ENCODE peak calls at places on chromosomes 1 and 21, in four cellular contexts. K, Z, C and J are unnamed samples.

GRCh38 chr1:51314974-51315373 is 15.4 kb downstream of the TTC39A start:
- DNase-seq in K (no peak), Z (no peak), C (no peak), J (no peak)

GRCh38 chr1:101112051-101112770 is 86.6 kb upstream of the DPH5 start:
- DNase-seq in K (peak), Z (no peak), C (peak), J (peak)

GRCh38 chr1:115089443-115090340 is at the start of gene TSPAN2:
- DNase-seq in K (no peak), Z (peak), C (no peak), J (no peak)

GRCh38 chr1:108190001-108190634 is 10.0 kb downstream of the SLC25A24 start:
- DNase-seq in K (no peak), Z (no peak), C (no peak), J (no peak)

GRCh38 chr1:211830055-211830329 is 571 bp downstream of the LPGAT1 start:
- DNase-seq in K (peak), Z (no peak), C (no peak), J (no peak)

GRCh38 chr1:6423321-6423999 is 1.1 kb upstream of the ESPN start:
- DNase-seq in K (peak), Z (no peak), C (no peak), J (no peak)

GRCh38 chr1:182279724-182280506 is 111.7 kb downstream of the GLUL start:
- DNase-seq in K (no peak), Z (no peak), C (no peak), J (no peak)

GRCh38 chr1:51794868-51795267 is 83.7 kb downstream of the NRDC start:
- DNase-seq in K (no peak), Z (no peak), C (no peak), J (no peak)

GRCh38 chr1:3735683-3736070 is 16.6 kb upstream of the CCDC27 start:
- DNase-seq in K (no peak), Z (no peak), C (no peak), J (no peak)

GRCh38 chr1:119254067-119254720 is 113.7 kb upstream of the WARS2 start:
- DNase-seq in K (no peak), Z (no peak), C (no peak), J (no peak)

GRCh38 chr1:26748351-26748750 is 39.4 kb upstream of the PIGV start:
- DNase-seq in K (no peak), Z (no peak), C (no peak), J (no peak)

GRCh38 chr1:27086026-27086425 is 68.9 kb downstream of the SLC9A1 start:
- DNase-seq in K (no peak), Z (no peak), C (no peak), J (no peak)

GRCh38 chr1:205744403-205744802 is 5.6 kb downstream of the NUCKS1 start:
- DNase-seq in K (no peak), Z (no peak), C (no peak), J (no peak)

GRCh38 chr21:27694667-27695066 is 727.8 kb upstream of the ADAMTS5 start:
- DNase-seq in K (no peak), Z (no peak), C (no peak), J (no peak)

GRCh38 chr1:65148548-65149390 is 766 bp downstream of the AK4 start:
- DNase-seq in K (peak), Z (peak), C (peak), J (no peak)

GRCh38 chr1:155463865-155464264 is 98.7 kb downstream of the ASH1L start:
- DNase-seq in K (peak), Z (peak), C (peak), J (no peak)

GRCh38 chr1:106659490-106660244 is 396.8 kb upstream of the PRMT6 start:
- DNase-seq in K (no peak), Z (no peak), C (no peak), J (no peak)

GRCh38 chr21:29547998-29548397 is 249.3 kb downstream of the BACH1 start:
- DNase-seq in K (no peak), Z (no peak), C (no peak), J (no peak)

GRCh38 chr1:44547837-44548236 is 126.4 kb downstream of the TMEM53 start:
- DNase-seq in K (no peak), Z (no peak), C (no peak), J (no peak)

GRCh38 chr1:185719021-185719420 is 15.2 kb upstream of the HMCN1 start:
- DNase-seq in K (peak), Z (peak), C (no peak), J (no peak)

GRCh38 chr1:15703562-15703961 is 19.4 kb downstream of the PLEKHM2 start:
- DNase-seq in K (peak), Z (peak), C (no peak), J (no peak)

GRCh38 chr1:70142120-70142519 is 63.3 kb downstream of the LRRC40 start:
- DNase-seq in K (peak), Z (peak), C (no peak), J (no peak)

GRCh38 chr1:231929311-231929710 is 302.7 kb downstream of the DISC1 start:
- DNase-seq in K (peak), Z (peak), C (no peak), J (no peak)

GRCh38 chr21:39788383-39788782 is 43.4 kb downstream of the IGSF5 start:
- DNase-seq in K (peak), Z (peak), C (no peak), J (no peak)

GRCh38 chr1:157142765-157143423 is 4.7 kb upstream of the ETV3 start:
- DNase-seq in K (no peak), Z (no peak), C (no peak), J (no peak)

GRCh38 chr1:26287033-26287711 is 7.3 kb downstream of the SH3BGRL3 start:
- DNase-seq in K (no peak), Z (no peak), C (no peak), J (no peak)

GRCh38 chr21:41481191-41481590 is 26.8 kb downstream of the TMPRSS2 start:
- DNase-seq in K (no peak), Z (peak), C (no peak), J (no peak)

GRCh38 chr1:66415326-66415725 is 118.6 kb upstream of the SGIP1 start:
- DNase-seq in K (no peak), Z (no peak), C (no peak), J (no peak)

GRCh38 chr1:67489643-67490042 is 59.4 kb upstream of the SERBP1 start:
- DNase-seq in K (peak), Z (peak), C (peak), J (no peak)

GRCh38 chr1:53568540-53568939 is 109.3 kb downstream of the DMRTB1 start:
- DNase-seq in K (no peak), Z (no peak), C (no peak), J (no peak)

GRCh38 chr1:231266811-231267322 is 25.9 kb downstream of the GNPAT start:
- DNase-seq in K (peak), Z (no peak), C (no peak), J (no peak)

GRCh38 chr1:223486366-223486765 is 93.2 kb downstream of the CCDC185 start:
- DNase-seq in K (no peak), Z (no peak), C (no peak), J (no peak)

DNA sequence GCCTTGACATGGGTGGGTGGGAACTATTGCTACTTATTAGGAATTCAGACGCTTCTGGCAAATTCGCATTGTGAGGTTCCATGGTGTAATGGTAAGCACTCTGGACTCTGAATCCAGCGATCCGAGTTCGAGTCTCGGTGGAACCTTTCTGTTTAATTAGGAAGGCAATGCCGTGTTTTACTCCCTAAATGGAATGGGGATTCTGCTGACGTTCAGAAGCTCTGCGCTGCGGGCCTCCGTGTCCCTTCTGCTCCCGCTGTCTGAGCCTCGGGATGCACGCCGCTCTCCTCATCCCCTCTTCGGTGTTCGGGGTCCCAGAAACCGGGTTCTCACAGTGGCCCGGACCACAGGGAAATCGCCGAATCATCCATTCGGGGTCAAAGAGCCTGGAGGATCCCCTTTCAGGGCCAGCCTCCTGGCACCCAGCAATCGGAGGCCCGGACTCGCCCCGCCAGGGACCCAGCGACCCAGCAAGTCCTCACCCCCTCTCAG is 280.3 kb downstream of the FAM72C start:
- DNase-seq in K (peak), Z (no peak), C (no peak), J (no peak)
- H3K4me3 ChIP-seq in K (no peak), Z (no peak), C (no peak), J (no peak)

GRCh38 chr21:38660333-38661295 is 145.1 kb upstream of the ETS2 start:
- DNase-seq in K (no peak), Z (no peak), C (no peak), J (no peak)
- H3K4me3 ChIP-seq in K (peak), Z (peak), C (no peak), J (no peak)

DNA sequence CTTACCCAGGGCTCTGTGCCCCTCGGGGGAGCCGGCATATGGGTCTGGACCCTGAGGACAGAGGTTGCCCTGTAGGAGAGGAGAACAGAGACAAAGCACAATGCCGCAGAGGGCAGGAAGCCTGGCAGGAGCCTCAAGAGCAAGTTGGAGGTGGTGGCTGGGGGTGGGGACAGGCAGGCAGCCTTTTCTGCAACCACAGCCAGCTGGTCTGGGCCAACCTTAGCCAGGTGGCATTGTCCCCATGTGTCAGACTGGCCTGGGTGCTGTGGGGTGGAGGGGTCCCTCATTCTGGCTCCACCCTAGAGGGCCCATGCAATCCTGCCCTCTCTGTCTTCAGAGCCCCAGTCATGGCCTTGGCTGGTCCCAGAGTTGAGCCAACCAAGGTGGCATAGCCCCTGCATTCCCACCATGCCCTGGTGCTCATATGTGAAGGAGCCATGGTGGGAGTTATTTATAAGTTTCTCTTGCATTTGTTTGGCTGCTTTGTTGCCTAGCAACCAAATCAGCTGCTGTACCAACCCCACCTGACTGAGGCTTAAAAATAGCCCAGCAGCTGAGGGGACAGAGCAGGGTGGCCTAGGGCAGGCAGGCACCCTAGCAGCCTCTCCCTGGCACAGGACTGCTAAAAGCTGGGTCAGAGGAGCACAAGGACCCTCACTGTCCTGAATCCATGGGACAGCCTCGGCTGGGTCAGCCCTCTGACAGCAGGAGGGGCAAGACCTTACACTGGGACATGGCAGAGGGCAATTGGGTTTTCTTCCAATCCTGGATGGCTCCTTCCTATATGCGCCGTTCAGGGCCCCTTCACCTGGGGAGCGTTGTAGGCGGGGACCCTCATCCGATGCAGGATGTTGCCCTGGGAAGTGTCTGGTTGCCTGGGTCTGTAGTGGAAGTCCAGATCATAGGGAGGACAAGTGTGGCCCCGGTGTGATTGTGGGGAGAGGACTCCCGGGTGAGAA is 19.5 kb downstream of the MAP7D1 start:
- DNase-seq in K (peak), Z (peak), C (no peak), J (no peak)
- H3K4me3 ChIP-seq in K (no peak), Z (no peak), C (no peak), J (no peak)

GRCh38 chr1:43300661-43301094 is at the start of gene TIE1:
- DNase-seq in K (peak), Z (no peak), C (no peak), J (no peak)
- H3K4me3 ChIP-seq in K (peak), Z (no peak), C (no peak), J (no peak)

DNA sequence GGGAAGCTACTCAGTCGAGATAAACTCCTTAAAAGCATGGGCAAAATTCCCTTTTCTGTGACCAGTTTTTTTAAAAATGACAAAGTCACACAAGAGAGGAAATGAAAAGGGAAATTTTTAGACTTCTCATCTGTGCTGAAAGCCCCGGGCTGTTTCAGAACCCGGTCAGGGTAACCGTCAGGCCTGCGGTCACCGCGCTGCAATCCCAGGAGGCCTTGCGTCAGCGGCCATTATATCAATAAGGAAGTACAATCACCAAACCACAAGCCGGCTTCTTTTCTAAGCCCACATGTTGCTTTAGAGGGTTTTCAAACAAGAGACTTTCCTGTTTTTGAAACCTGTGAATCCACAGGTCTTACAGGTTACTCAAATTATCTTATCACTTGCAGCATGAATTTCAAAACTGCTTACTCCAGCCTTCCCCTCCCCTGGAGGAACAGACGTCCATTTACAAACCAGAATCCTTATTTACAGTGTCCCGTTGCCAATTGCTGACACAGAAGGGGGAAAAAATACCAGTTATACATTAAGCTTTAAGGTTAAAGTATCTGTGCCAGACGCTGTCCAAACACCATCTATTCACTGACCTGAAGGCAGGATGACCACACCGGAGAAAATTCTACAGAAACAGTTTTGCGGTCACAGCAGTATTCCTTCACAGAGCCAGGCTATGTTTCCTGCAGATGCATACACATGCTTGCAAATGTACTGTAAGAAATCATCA is 165.3 kb downstream of the TOMM20 start:
- DNase-seq in K (peak), Z (peak), C (peak), J (peak)
- H3K4me3 ChIP-seq in K (no peak), Z (no peak), C (peak), J (no peak)